ENCODE peak calls at places on chromosomes 2 and 18, in ten cellular contexts. R is breast epithelium, B is sigmoid colon, Q is A549, M is thyroid gland, Z is heart left ventricle, Y is upper lobe of left lung, N is IMR-90, P is right lobe of liver, J is adrenal gland. I is an unnamed sample.

GRCh38 chr2:179410552-179411356 is 146.1 kb upstream of the SESTD1 start:
- DNase-seq in M (peak), Q (peak), P (peak), N (peak), J (peak), R (peak), Y (peak), Z (no peak), B (peak), I (peak)

GRCh38 chr2:73851274-73851673 is 22.5 kb downstream of the STAMBP start:
- DNase-seq in P (no peak), J (no peak), Y (no peak), Q (peak), N (no peak), R (no peak), Z (no peak), M (no peak), B (no peak), I (no peak)

GRCh38 chr2:178008636-178009289 is 63.8 kb downstream of the PDE11A start:
- DNase-seq in B (peak), Z (peak), P (peak), M (peak), N (peak), Y (no peak), J (no peak), R (no peak), Q (peak), I (no peak)

GRCh38 chr2:79993144-79993543 is 311.4 kb downstream of the LRRTM1 start:
- DNase-seq in Y (no peak), J (no peak), Z (no peak), Q (no peak), P (no peak), N (no peak), B (no peak), M (no peak), R (no peak), I (no peak)

GRCh38 chr2:46796031-46796430 is 119.6 kb downstream of the MCFD2 start:
- DNase-seq in P (no peak), Y (no peak), Z (no peak), R (no peak), J (no peak), Q (no peak), N (no peak), M (no peak), B (no peak), I (no peak)

GRCh38 chr2:64938607-64939285 is 50.5 kb upstream of the SLC1A4 start:
- DNase-seq in N (no peak), B (no peak), J (no peak), M (no peak), R (no peak), Y (no peak), Q (no peak), Z (no peak), P (no peak), I (no peak)

GRCh38 chr2:45968946-45969584 is 317.6 kb downstream of the PRKCE start:
- DNase-seq in J (peak), Q (no peak), P (peak), B (peak), M (peak), R (no peak), Z (no peak), N (peak), Y (no peak), I (no peak)

GRCh38 chr18:74326238-74326637 is 10.6 kb downstream of the C18orf63 start:
- DNase-seq in R (no peak), Q (no peak), N (peak), J (no peak), Z (no peak), M (no peak), P (no peak), Y (no peak), B (no peak), I (no peak)

GRCh38 chr2:150175034-150175433 is 312.4 kb downstream of the RND3 start:
- DNase-seq in Y (no peak), J (no peak), B (no peak), P (no peak), N (no peak), M (no peak), R (no peak), Z (no peak), Q (no peak), I (no peak)

GRCh38 chr18:784470-785172 is 27.4 kb downstream of the YES1 start:
- DNase-seq in B (no peak), P (no peak), M (no peak), N (no peak), Y (no peak), J (no peak), Q (no peak), R (no peak), Z (no peak), I (no peak)

GRCh38 chr18:13137939-13138821 is 80.4 kb upstream of the LDLRAD4 start:
- DNase-seq in Z (peak), J (peak), N (peak), B (peak), P (peak), Y (peak), R (no peak), Q (peak), M (peak), I (no peak)
- TF ChIP-seq POLR2A in Z (peak), J (no peak), N (no peak), B (no peak), P (peak), Y (peak), R (no peak), Q (no peak), M (no peak), I (no peak)

GRCh38 chr2:96264656-96265348 is 995 bp downstream of the TMEM127 start:
- DNase-seq in B (peak), J (no peak), Y (peak), M (peak), R (no peak), N (peak), P (no peak), Z (peak), Q (no peak), I (peak)
- TF ChIP-seq POLR2A in B (no peak), J (no peak), Y (no peak), M (no peak), R (no peak), N (no peak), P (no peak), Z (no peak), Q (no peak), I (no peak)

DNA sequence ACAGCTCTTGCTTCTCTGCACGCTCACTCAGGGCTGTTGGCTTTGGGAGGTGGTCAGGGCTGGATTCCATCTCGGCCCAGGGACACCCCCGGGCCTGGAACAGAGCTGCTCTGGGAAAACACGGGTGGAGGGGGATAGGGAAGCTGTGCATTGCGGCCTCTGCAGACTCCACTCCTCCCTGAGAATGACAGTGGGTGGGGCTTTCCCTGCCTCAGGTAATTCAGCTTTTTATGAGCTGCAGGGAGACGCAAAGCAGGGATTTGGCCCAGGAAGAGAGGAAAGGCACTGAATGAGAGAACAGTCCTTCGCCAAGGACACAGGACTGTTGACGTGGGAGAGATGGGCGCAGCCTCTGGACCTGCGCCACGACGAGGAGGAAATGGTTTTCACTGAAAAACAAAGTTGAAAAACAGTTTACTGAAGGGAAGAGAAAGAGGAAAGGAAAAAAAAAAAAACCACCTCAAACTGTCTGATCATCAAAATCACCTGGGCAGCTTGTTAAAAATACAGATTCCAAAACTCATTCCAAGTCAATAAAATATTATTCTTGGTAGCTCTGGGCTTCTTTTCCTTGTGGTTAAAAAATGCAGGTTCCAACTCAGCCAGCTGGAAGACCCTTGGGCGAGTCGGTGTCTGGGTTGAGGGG is 194.0 kb downstream of the ZFP36L2 start:
- DNase-seq in P (no peak), M (peak), Y (no peak), R (no peak), N (no peak), Z (peak), Q (peak), J (peak), B (peak), I (no peak)
- TF ChIP-seq POLR2A in P (no peak), M (no peak), Y (no peak), R (no peak), N (no peak), Z (no peak), Q (no peak), J (no peak), B (peak), I (no peak)

GRCh38 chr2:148978736-148979135 is 59.8 kb upstream of the LYPD6B start:
- DNase-seq in Q (no peak), Z (no peak), B (no peak), N (no peak), Y (no peak), P (no peak), J (no peak), R (no peak), M (peak), I (no peak)

GRCh38 chr2:148979919-148980277 is 58.6 kb upstream of the LYPD6B start:
- DNase-seq in P (no peak), Z (no peak), N (no peak), Q (no peak), M (no peak), Y (no peak), B (no peak), J (no peak), R (no peak), I (no peak)

GRCh38 chr2:148979164-148979918 is 59.2 kb upstream of the LYPD6B start:
- DNase-seq in R (no peak), Z (no peak), N (no peak), J (no peak), M (peak), Y (no peak), B (no peak), P (no peak), Q (no peak), I (no peak)

GRCh38 chr2:148982282-148982681 is 56.2 kb upstream of the LYPD6B start:
- DNase-seq in Q (no peak), B (no peak), J (no peak), Y (no peak), Z (no peak), R (no peak), P (no peak), M (peak), N (no peak), I (no peak)

GRCh38 chr2:148981350-148981749 is 57.1 kb upstream of the LYPD6B start:
- DNase-seq in P (no peak), N (no peak), R (no peak), Q (peak), Z (no peak), M (no peak), B (no peak), J (no peak), Y (no peak), I (no peak)
- TF ChIP-seq POLR2A in P (no peak), N (no peak), R (no peak), Q (no peak), Z (no peak), M (no peak), B (no peak), J (no peak), Y (no peak), I (no peak)

GRCh38 chr2:127074358-127074757 is 32.6 kb downstream of the BIN1 start:
- DNase-seq in P (no peak), Y (no peak), N (no peak), R (no peak), J (peak), B (no peak), Q (no peak), Z (no peak), M (no peak), I (no peak)
- TF ChIP-seq POLR2A in P (no peak), Y (no peak), N (no peak), R (no peak), J (no peak), B (no peak), Q (no peak), Z (no peak), M (no peak), I (no peak)

GRCh38 chr2:237966565-237967462 is at the start of gene UBE2F:
- DNase-seq in M (peak), R (peak), Z (peak), P (peak), J (peak), Y (peak), B (peak), Q (peak), N (peak), I (peak)
- TF ChIP-seq POLR2A in M (peak), R (no peak), Z (peak), P (peak), J (peak), Y (peak), B (no peak), Q (peak), N (peak), I (peak)

GRCh38 chr18:22471546-22472131 is 53.9 kb upstream of the CTAGE1 start:
- DNase-seq in R (no peak), M (peak), B (no peak), P (no peak), Z (peak), Q (no peak), Y (peak), J (peak), N (peak), I (no peak)
- TF ChIP-seq POLR2A in R (no peak), M (no peak), B (no peak), P (no peak), Z (peak), Q (no peak), Y (no peak), J (no peak), N (no peak), I (no peak)

I was measured in GM12892.